ENCODE peak calls at places on chromosome 6, in seven cellular contexts. X, M, L, F, Q, P and O are unnamed samples.

GRCh38 chr6:62923728-62924127 is 287.5 kb upstream of the FKBP1C start:
- DNase-seq in Q (no peak), M (no peak), P (no peak), L (no peak), F (no peak), X (no peak), O (no peak)

GRCh38 chr6:18507018-18507415 is 119.9 kb downstream of the RNF144B start:
- DNase-seq in P (no peak), F (no peak), L (no peak), Q (no peak), M (peak), X (no peak), O (no peak)

GRCh38 chr6:26195924-26196845 is 109.0 kb downstream of the HFE start:
- DNase-seq in P (no peak), M (no peak), X (no peak), Q (peak), F (no peak), L (no peak), O (peak)

GRCh38 chr6:115729036-115729435 is 331.7 kb downstream of the FRK start:
- DNase-seq in Q (no peak), L (no peak), M (peak), P (peak), X (no peak), F (no peak), O (no peak)

GRCh38 chr6:106609699-106610098 is 19.6 kb downstream of the RTN4IP1 start:
- DNase-seq in P (no peak), X (peak), L (no peak), Q (no peak), F (no peak), M (peak), O (no peak)

GRCh38 chr6:163955131-163955530 is 540.6 kb downstream of the QKI start:
- DNase-seq in P (peak), Q (peak), L (no peak), M (peak), F (no peak), X (no peak), O (peak)

GRCh38 chr6:49539102-49539501 is 11.4 kb upstream of the C6orf141 start:
- DNase-seq in M (no peak), P (no peak), L (no peak), F (no peak), X (no peak), Q (no peak), O (no peak)

GRCh38 chr6:107116328-107116892 is 1.1 kb upstream of the BEND3 start:
- DNase-seq in P (no peak), Q (peak), L (peak), F (peak), X (peak), M (peak), O (no peak)

GRCh38 chr6:34389034-34389433 is 3.4 kb downstream of the NUDT3 start:
- DNase-seq in M (peak), Q (no peak), X (no peak), F (no peak), P (no peak), L (no peak), O (no peak)

GRCh38 chr6:138485005-138485545 is 14.2 kb downstream of the NHSL1 start:
- DNase-seq in X (no peak), F (no peak), Q (no peak), P (no peak), M (peak), L (peak), O (peak)

GRCh38 chr6:43950206-43950605 is 177.0 kb downstream of the MRPL14 start:
- DNase-seq in L (no peak), P (no peak), X (peak), M (no peak), F (peak), Q (no peak), O (no peak)

GRCh38 chr6:140537834-140538680 is 1163.6 kb upstream of the CITED2 start:
- DNase-seq in Q (peak), F (no peak), M (peak), X (peak), L (peak), P (peak), O (peak)

GRCh38 chr6:98848539-98849210 is 14.3 kb downstream of the POU3F2 start:
- DNase-seq in L (no peak), X (no peak), Q (no peak), F (no peak), P (no peak), M (no peak), O (no peak)

GRCh38 chr6:21824431-21825180 is 231.1 kb downstream of the SOX4 start:
- DNase-seq in X (no peak), M (no peak), F (no peak), L (no peak), Q (peak), P (no peak), O (peak)

GRCh38 chr6:34593741-34594140 is 37.6 kb upstream of the SPDEF start:
- DNase-seq in P (no peak), F (no peak), L (no peak), Q (no peak), X (no peak), M (no peak), O (no peak)

GRCh38 chr6:29763491-29764289 is 40.5 kb downstream of the HLA-F start:
- DNase-seq in Q (no peak), P (no peak), X (no peak), F (no peak), M (no peak), L (no peak), O (peak)

GRCh38 chr6:73073238-73073637 is 152.1 kb downstream of the KHDC1L start:
- DNase-seq in P (no peak), Q (no peak), F (no peak), X (no peak), M (peak), L (no peak), O (no peak)

GRCh38 chr6:15781333-15781732 is 118.5 kb upstream of the DTNBP1 start:
- DNase-seq in F (no peak), M (no peak), X (no peak), L (no peak), Q (no peak), P (no peak), O (no peak)

GRCh38 chr6:140486468-140487361 is 1112.3 kb upstream of the CITED2 start:
- DNase-seq in L (no peak), F (no peak), X (no peak), P (peak), M (no peak), Q (peak), O (peak)

GRCh38 chr6:12419626-12420272 is 129.6 kb downstream of the EDN1 start:
- DNase-seq in P (no peak), L (no peak), M (no peak), Q (no peak), X (no peak), F (no peak), O (peak)

GRCh38 chr6:43770417-43771209 is 602 bp downstream of the VEGFA start:
- DNase-seq in X (no peak), M (peak), L (peak), P (peak), F (peak), Q (peak), O (peak)

GRCh38 chr6:146357578-146358340 is 185.9 kb upstream of the RAB32 start:
- DNase-seq in P (peak), L (no peak), F (no peak), Q (peak), M (no peak), X (no peak), O (peak)

GRCh38 chr6:15763827-15764226 is 101.0 kb upstream of the DTNBP1 start:
- DNase-seq in M (no peak), X (no peak), F (no peak), Q (peak), L (no peak), P (peak), O (peak)

GRCh38 chr6:53858913-53859312 is 64.1 kb downstream of the LRRC1 start:
- DNase-seq in F (no peak), X (no peak), M (no peak), P (no peak), L (no peak), Q (no peak), O (no peak)

GRCh38 chr6:104161960-104162669 is 697.6 kb downstream of the HACE1 start:
- DNase-seq in Q (peak), X (no peak), L (no peak), M (peak), F (no peak), P (no peak), O (no peak)

GRCh38 chr6:158962371-158962770 is 37.6 kb downstream of the RSPH3 start:
- DNase-seq in P (no peak), F (no peak), L (no peak), X (no peak), Q (no peak), M (no peak), O (no peak)

GRCh38 chr6:16301511-16301910 is 63.1 kb downstream of the GMPR start:
- DNase-seq in X (no peak), P (no peak), Q (no peak), L (no peak), M (peak), F (no peak), O (no peak)

GRCh38 chr6:9192405-9192909 is 757.1 kb upstream of the SLC35B3 start:
- DNase-seq in P (no peak), F (no peak), M (no peak), Q (no peak), L (no peak), X (no peak), O (no peak)

GRCh38 chr6:88683734-88684133 is 279.7 kb downstream of the RNGTT start:
- DNase-seq in L (no peak), P (no peak), F (no peak), Q (peak), M (no peak), X (no peak), O (peak)

GRCh38 chr6:47718571-47718970 is 20.2 kb downstream of the ADGRF4 start:
- DNase-seq in M (no peak), P (no peak), F (no peak), Q (no peak), X (no peak), L (no peak), O (no peak)

GRCh38 chr6:71406871-71407860 is 118.6 kb downstream of the OGFRL1 start:
- DNase-seq in M (peak), Q (no peak), L (no peak), X (peak), P (no peak), F (peak), O (no peak)

GRCh38 chr6:155272353-155273222 is 8.8 kb downstream of the CLDN20 start:
- DNase-seq in L (no peak), M (no peak), F (no peak), Q (peak), P (no peak), X (no peak), O (peak)

GRCh38 chr6:27502508-27503435 is 29.9 kb upstream of the ZNF184 start:
- DNase-seq in Q (peak), L (peak), F (peak), M (peak), X (peak), P (peak), O (peak)

GRCh38 chr6:137767931-137768690 is 98.9 kb upstream of the TNFAIP3 start:
- DNase-seq in X (no peak), F (no peak), Q (peak), M (no peak), L (no peak), P (no peak), O (peak)

GRCh38 chr6:53975966-53976610 is 135.2 kb upstream of the MLIP start:
- DNase-seq in P (no peak), L (no peak), M (no peak), Q (no peak), X (no peak), F (no peak), O (peak)

GRCh38 chr6:13846841-13847240 is 32.5 kb upstream of the MCUR1 start:
- DNase-seq in Q (no peak), P (no peak), L (peak), F (peak), M (peak), X (peak), O (no peak)

GRCh38 chr6:5672581-5673011 is 334.1 kb downstream of the NRN1 start:
- DNase-seq in P (no peak), X (peak), Q (peak), F (no peak), L (no peak), M (peak), O (peak)

GRCh38 chr6:141521440-141521839 is 611.3 kb upstream of the GJE1 start:
- DNase-seq in F (no peak), L (no peak), Q (no peak), X (no peak), M (no peak), P (no peak), O (peak)

GRCh38 chr6:149169761-149170359 is 147.7 kb upstream of the TAB2 start:
- DNase-seq in F (no peak), L (no peak), M (no peak), X (no peak), P (no peak), Q (no peak), O (no peak)

GRCh38 chr6:149168968-149169367 is 148.5 kb upstream of the TAB2 start:
- DNase-seq in L (no peak), Q (no peak), X (no peak), P (no peak), M (no peak), F (no peak), O (no peak)

GRCh38 chr6:149174962-149175361 is 142.6 kb upstream of the TAB2 start:
- DNase-seq in F (no peak), X (no peak), L (no peak), M (no peak), P (no peak), Q (no peak), O (no peak)

GRCh38 chr6:149166747-149167146 is 150.8 kb upstream of the TAB2 start:
- DNase-seq in L (no peak), Q (no peak), F (no peak), P (no peak), X (no peak), M (no peak), O (no peak)

DNA sequence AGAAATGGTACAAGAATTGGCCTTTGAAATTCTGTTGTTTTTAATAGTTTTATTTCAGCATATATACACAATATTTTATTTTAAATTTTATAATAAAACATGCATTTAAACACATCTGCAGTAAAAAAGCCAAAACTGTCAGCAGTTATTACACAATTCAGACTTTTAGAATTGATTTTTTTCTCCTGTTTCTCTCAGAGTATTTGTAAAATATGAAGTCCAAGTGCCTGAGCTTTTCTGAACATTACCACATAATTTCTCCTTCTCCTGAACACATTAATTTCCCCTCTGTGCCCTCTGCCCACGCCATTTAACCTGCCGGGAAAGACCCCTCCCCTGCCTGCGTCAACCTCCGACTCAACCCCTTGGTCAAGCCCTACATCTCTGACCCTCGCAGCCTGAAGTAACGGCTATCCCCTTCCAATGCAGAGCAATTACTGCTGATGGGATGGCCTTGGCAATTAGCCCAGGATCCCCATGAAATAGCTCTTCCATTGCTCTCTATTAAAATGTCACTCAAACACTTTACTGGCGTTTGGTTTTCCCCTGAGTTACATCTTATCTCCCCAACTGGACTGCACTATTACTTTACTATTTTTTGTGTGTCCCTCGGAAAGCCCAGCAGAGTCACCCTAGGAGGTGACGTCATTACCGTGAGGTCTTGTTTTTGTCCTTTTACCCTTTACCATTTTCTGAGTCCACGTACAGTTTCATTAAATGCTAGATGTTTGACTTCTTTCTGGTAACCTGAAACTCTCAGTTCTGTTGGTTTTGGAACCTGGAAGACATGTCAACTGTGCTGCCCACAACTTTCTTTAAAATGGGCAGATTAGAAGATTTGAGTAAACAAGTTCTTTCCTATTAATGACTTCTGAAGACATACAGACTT is 146.7 kb upstream of the TAB2 start:
- DNase-seq in F (no peak), Q (no peak), P (no peak), M (no peak), X (no peak), L (no peak), O (no peak)
- H3K18ac ChIP-seq in F (no peak), Q (no peak), P (no peak), M (no peak), X (no peak), L (no peak), O (no peak)

GRCh38 chr6:124008689-124009371 is 205.2 kb downstream of the NKAIN2 start:
- DNase-seq in X (no peak), M (no peak), F (no peak), P (no peak), Q (no peak), L (no peak), O (no peak)

GRCh38 chr6:124010574-124010973 is 206.9 kb downstream of the NKAIN2 start:
- DNase-seq in P (no peak), L (no peak), X (no peak), F (no peak), Q (no peak), M (no peak), O (no peak)

GRCh38 chr6:124009372-124009765 is 205.7 kb downstream of the NKAIN2 start:
- DNase-seq in Q (no peak), P (no peak), F (no peak), X (no peak), M (no peak), L (no peak), O (no peak)

GRCh38 chr6:124007915-124008688 is 204.4 kb downstream of the NKAIN2 start:
- DNase-seq in Q (peak), F (no peak), M (no peak), P (no peak), X (no peak), L (no peak), O (no peak)

GRCh38 chr6:124011180-124011579 is 207.5 kb downstream of the NKAIN2 start:
- DNase-seq in M (no peak), P (no peak), F (no peak), X (no peak), L (no peak), Q (no peak), O (no peak)
- H3K18ac ChIP-seq in M (no peak), P (no peak), F (no peak), X (no peak), L (no peak), Q (no peak), O (no peak)

GRCh38 chr6:110877569-110877968 is 3.0 kb downstream of the AMD1 start:
- DNase-seq in X (no peak), L (no peak), F (no peak), P (no peak), Q (no peak), M (no peak), O (no peak)
- H3K18ac ChIP-seq in X (no peak), L (no peak), F (no peak), P (no peak), Q (no peak), M (no peak), O (no peak)

GRCh38 chr6:87633851-87634250 is 43.9 kb downstream of the ORC3 start:
- DNase-seq in F (no peak), M (no peak), P (no peak), Q (no peak), X (no peak), L (no peak), O (no peak)
- H3K18ac ChIP-seq in F (no peak), M (no peak), P (no peak), Q (no peak), X (no peak), L (no peak), O (no peak)

DNA sequence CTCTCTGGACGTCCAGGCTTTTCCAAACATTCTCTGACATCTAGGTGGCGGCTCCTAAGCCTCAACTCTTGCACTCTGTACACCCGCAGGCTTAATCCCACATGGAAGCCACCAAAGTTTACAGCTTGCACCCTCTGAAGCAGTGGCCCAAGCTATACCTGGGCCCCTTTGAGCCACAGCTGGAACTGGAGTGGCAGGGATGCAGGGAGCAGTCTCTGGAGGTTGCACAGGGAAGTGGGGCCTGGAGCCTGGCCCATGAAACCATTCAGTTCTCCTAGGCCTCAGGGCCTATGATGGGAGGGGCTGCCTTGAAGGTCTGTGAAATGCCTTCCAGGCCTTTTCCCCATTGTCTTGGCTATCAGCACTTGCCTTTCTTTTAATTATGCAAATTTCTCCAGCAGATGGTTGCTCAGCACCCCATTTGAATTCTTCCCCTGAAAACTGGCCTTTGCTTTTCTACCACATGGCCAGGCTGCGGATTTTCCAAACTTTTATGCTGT is 64.9 kb downstream of the IRF4 start:
- DNase-seq in Q (no peak), P (no peak), L (no peak), M (peak), F (peak), X (peak), O (no peak)
- H3K18ac ChIP-seq in Q (no peak), P (no peak), L (no peak), M (no peak), F (peak), X (peak), O (no peak)

DNA sequence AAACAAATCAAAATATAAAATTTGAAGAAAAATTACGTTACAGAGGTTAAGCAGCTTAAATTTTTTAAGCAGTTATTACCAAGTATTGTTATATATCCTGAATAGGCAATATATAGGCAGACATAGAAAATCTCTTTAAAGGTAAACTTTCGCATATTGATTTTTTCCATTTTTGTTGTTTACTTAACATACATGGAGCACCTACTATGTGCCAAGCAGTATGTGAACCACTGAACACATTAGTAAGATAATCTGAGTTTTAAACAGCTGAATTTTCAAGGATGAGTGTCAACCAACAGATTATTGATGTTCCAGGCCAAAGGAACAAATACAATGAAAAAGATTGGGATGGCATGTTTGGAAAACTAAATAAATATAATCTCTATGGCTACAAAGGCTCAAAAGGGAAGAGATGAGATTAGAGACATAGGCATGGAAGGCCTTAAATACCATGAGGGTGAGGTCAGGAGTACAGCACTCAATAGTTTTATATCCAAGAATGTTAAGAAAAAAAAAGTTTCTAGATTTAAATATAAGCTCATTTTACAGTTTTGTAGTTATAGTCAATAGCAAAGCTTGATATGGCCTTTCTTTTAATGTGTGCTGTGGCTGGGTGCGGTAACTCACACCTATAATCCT is 277.5 kb downstream of the PTPRK start:
- DNase-seq in P (no peak), F (no peak), L (no peak), X (no peak), M (peak), Q (peak), O (peak)
- H3K18ac ChIP-seq in P (no peak), F (no peak), L (no peak), X (no peak), M (no peak), Q (no peak), O (no peak)

GRCh38 chr6:151199976-151200375 is 39.8 kb upstream of the AKAP12 start:
- DNase-seq in F (no peak), L (no peak), Q (no peak), P (no peak), M (no peak), X (no peak), O (no peak)
- H3K18ac ChIP-seq in F (no peak), L (no peak), Q (no peak), P (no peak), M (no peak), X (no peak), O (no peak)